ENCODE peak calls at places on chromosomes 3 and 15, in four cellular contexts. B is HepG2, U is K562, V is GM12878. H is an unnamed sample.

GRCh38 chr15:61660579-61660978 is 399.7 kb downstream of the VPS13C start:
- DNase-seq in V (no peak), B (no peak), U (no peak), H (no peak)

GRCh38 chr3:123105201-123106189 is 38.7 kb downstream of the PDIA5 start:
- DNase-seq in U (no peak), B (no peak), V (peak; percentile 33), H (no peak)

GRCh38 chr15:59997070-59997701 is 6.9 kb upstream of the FOXB1 start:
- DNase-seq in B (no peak), V (no peak), U (peak; percentile 47), H (peak; percentile 96)

GRCh38 chr3:133271491-133271890 is 128.4 kb upstream of the BFSP2 start:
- DNase-seq in V (no peak), U (no peak), B (no peak), H (no peak)

GRCh38 chr3:184409946-184410500 is 30.2 kb downstream of the CHRD start:
- DNase-seq in B (no peak), V (no peak), U (no peak), H (no peak)

GRCh38 chr15:72873379-72874233 is 90.0 kb upstream of the ADPGK start:
- DNase-seq in U (no peak), V (no peak), B (no peak), H (no peak)

GRCh38 chr3:42071720-42072582 is 19.2 kb upstream of the TRAK1 start:
- DNase-seq in B (peak; percentile 39), U (no peak), V (no peak), H (no peak)

GRCh38 chr15:90939756-90940155 is 4.7 kb downstream of the UNC45A start:
- DNase-seq in B (no peak), V (no peak), U (no peak), H (no peak)

GRCh38 chr3:171704002-171704401 is 106.3 kb downstream of the PLD1 start:
- DNase-seq in V (no peak), U (peak; percentile 17), B (peak; percentile 9), H (peak; percentile 45)

GRCh38 chr3:137409584-137409983 is 354.5 kb upstream of the SOX14 start:
- DNase-seq in U (no peak), B (no peak), V (no peak), H (no peak)

GRCh38 chr3:123478314-123478713 is 29.4 kb upstream of the ADCY5 start:
- DNase-seq in B (no peak), U (no peak), V (no peak), H (no peak)

GRCh38 chr15:74773731-74774252 is 8.1 kb upstream of the CSK start:
- DNase-seq in V (no peak), B (peak; percentile 52), U (no peak), H (no peak)

GRCh38 chr15:57432141-57432701 is 55.9 kb downstream of the CGNL1 start:
- DNase-seq in B (no peak), V (no peak), U (no peak), H (peak; percentile 73)

GRCh38 chr15:73685561-73685960 is 1.4 kb downstream of the CD276 start:
- DNase-seq in U (no peak), V (no peak), B (no peak), H (no peak)

GRCh38 chr15:101184830-101185229 is 67.0 kb downstream of the CHSY1 start:
- DNase-seq in U (no peak), V (no peak), B (no peak), H (no peak)

GRCh38 chr3:33936921-33937210 is 138.4 kb downstream of the PDCD6IP start:
- DNase-seq in V (no peak), B (no peak), U (no peak), H (no peak)
- TF ChIP-seq CREM in V (no peak), B (no peak), U (no peak), H (no peak)

GRCh38 chr3:128484404-128485282 is 8.4 kb downstream of the GATA2 start:
- DNase-seq in V (no peak), B (no peak), U (no peak), H (peak; percentile 62)

GRCh38 chr3:128486157-128486691 is 6.8 kb downstream of the GATA2 start:
- DNase-seq in B (no peak), U (no peak), V (no peak), H (no peak)

GRCh38 chr3:128483657-128484403 is 9.2 kb downstream of the GATA2 start:
- DNase-seq in U (no peak), B (no peak), V (no peak), H (no peak)

GRCh38 chr3:128486692-128487537 is 6.1 kb downstream of the GATA2 start:
- DNase-seq in B (no peak), U (peak; percentile 27), V (no peak), H (no peak)

GRCh38 chr3:128485283-128486156 is 7.5 kb downstream of the GATA2 start:
- DNase-seq in V (no peak), B (no peak), U (no peak), H (no peak)
- TF ChIP-seq CREM in V (no peak), B (no peak), U (no peak), H (no peak)

DNA sequence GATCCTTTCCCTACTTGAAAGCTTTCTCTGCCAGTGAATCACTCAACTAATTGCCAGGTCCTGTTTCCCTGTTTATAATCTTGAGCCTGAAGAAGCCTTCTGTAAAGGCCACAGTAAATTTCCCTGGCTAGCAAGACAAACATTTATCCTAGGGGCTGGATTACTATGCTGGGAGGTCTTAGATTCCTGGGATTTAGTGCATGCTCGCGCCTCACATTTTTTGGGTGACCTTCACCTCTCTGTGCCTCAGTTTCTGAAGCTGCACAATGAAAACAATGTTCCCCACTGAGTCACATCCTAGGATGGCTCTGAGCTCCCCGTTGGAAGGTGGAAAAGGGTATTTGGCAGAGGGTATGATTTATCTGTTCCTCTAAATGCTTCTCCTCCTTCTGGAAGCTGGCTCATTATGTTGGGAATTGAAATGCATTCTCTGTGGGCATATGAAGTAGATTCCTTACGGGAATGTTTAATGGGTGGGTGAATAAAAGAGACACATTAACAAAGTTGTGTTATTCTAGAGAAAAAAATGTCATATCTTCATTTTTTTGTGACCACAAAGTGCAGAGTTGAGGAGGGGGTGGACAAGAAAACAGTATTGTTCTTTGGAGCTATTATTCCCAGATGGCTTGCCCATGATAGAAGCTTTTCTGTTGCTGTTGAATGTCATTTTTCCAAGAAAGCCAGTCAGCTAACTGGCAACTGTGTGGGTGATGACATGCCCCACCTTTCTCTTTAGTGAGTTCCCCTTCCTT is 32.4 kb downstream of the LSM3 start:
- DNase-seq in B (no peak), V (no peak), U (no peak), H (no peak)
- TF ChIP-seq CREM in B (no peak), V (no peak), U (no peak), H (no peak)

GRCh38 chr3:81242871-81243270 is 518.6 kb downstream of the GBE1 start:
- DNase-seq in B (peak; percentile 3), U (no peak), V (no peak), H (no peak)
- TF ChIP-seq CREM in B (no peak), U (no peak), V (no peak), H (no peak)

GRCh38 chr3:188468672-188469071 is 314.7 kb downstream of the LPP start:
- DNase-seq in V (no peak), B (no peak), U (no peak), H (no peak)
- TF ChIP-seq CREM in V (no peak), B (no peak), U (no peak), H (no peak)

DNA sequence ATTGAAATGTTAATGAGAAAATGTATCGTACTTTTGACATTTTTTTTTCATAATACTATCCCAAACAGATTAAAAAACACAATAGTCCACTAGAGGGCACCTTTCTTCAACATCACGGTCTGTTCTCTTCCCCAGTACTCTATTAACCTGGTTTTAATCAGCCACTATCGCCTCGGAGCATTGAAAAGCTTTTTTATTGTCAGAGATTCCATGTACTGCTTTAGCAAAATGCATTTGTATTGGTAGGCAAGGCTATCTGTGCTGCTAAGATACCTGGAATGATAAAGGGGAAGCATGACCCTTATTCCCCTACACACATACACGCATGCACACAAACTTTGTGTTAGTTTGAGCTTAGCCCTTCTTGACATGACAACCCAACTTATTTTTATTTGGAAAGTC is 160.1 kb upstream of the IL12A start:
- DNase-seq in U (peak; percentile 33), V (no peak), B (peak; percentile 3), H (no peak)
- TF ChIP-seq CREM in U (no peak), V (no peak), B (no peak), H (no peak)

GRCh38 chr15:42602501-42602900 is 27.1 kb downstream of the STARD9 start:
- DNase-seq in U (peak; percentile 39), B (peak; percentile 24), V (no peak), H (no peak)
- TF ChIP-seq CREM in U (no peak), B (no peak), V (no peak), H (no peak)

GRCh38 chr15:70722266-70723123 is 40.9 kb downstream of the UACA start:
- DNase-seq in B (peak; percentile 35), U (peak; percentile 22), V (no peak), H (no peak)
- TF ChIP-seq CREM in B (no peak), U (no peak), V (no peak), H (no peak)

GRCh38 chr15:95175914-95176658 is 944.7 kb downstream of the MCTP2 start:
- DNase-seq in B (no peak), V (no peak), U (no peak), H (no peak)
- TF ChIP-seq CREM in B (no peak), V (no peak), U (no peak), H (no peak)

DNA sequence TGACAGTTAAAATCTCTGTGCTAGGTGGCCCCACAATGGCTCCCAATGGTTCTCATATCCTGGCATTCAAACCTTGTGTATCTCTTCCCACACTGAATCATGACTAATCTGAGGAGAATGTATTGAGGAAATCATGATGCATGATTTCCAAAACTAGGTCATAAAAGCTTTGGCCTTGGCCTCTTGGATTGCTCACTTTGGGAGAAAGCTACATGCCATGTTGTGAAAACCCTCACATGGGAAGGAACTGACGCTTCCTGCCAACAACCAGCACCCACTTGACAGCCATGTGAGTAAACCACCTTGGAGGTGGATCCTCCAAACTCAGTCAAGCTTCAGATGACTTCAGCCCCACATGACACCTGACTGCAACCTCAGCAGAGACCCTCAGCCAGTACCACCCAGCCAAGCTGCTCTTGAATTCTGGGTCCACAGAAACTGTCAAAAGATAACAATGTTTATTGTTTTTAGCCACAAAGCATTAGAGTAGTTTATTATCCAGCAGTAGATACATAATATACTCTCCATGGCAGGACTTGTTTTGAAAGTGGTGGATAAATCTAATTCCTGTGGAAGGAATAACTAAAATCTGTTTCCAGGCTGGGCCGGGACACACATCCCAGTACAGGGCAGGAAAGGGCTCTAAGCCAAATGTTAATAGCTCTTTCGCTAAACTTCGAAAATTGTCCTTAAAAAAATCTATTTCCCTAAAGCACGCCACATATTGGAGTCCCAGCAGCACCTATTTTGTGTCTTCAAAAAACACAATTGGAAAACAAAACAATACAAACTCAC is 1.0 kb upstream of the ZNF620 start:
- DNase-seq in B (peak; percentile 76), U (no peak), V (no peak), H (no peak)
- TF ChIP-seq CREM in B (no peak), U (no peak), V (no peak), H (no peak)

H was measured in WTC11.